ENCODE peak calls at places on chromosomes 5 and 9, in nine cellular contexts. D, T, K, F, C, V, E, N and O are unnamed samples.

GRCh38 chr9:137531099-137531765 is 19.0 kb downstream of the PNPLA7 start:
- DNase-seq in F (no peak), V (no peak), E (no peak), C (no peak), N (no peak), D (no peak), T (peak), K (no peak), O (no peak)

GRCh38 chr9:81562221-81563019 is 126.9 kb downstream of the TLE1 start:
- DNase-seq in T (peak), E (peak), C (peak), F (no peak), K (peak), D (no peak), N (no peak), V (peak), O (no peak)

GRCh38 chr9:136808781-136809158 is 1.0 kb downstream of the RABL6 start:
- DNase-seq in F (no peak), V (no peak), K (no peak), D (no peak), C (no peak), N (no peak), E (no peak), T (peak), O (peak)

GRCh38 chr5:1763548-1763911 is 36.1 kb downstream of the MRPL36 start:
- DNase-seq in N (peak), E (no peak), T (peak), C (peak), D (peak), K (no peak), V (peak), F (peak), O (peak)

GRCh38 chr9:114525505-114525904 is 20.2 kb upstream of the WHRN start:
- DNase-seq in E (no peak), T (peak), D (peak), C (no peak), F (no peak), N (no peak), V (no peak), K (no peak), O (no peak)

GRCh38 chr9:82805027-82805426 is 257.9 kb downstream of the RASEF start:
- DNase-seq in T (no peak), D (no peak), V (no peak), E (no peak), F (no peak), K (no peak), C (no peak), N (no peak), O (no peak)

GRCh38 chr5:171474106-171474878 is 54.8 kb downstream of the FGF18 start:
- DNase-seq in K (no peak), V (no peak), F (no peak), C (no peak), E (no peak), N (no peak), T (peak), D (no peak), O (no peak)

GRCh38 chr5:152104211-152104610 is 179.6 kb upstream of the GLRA1 start:
- DNase-seq in E (no peak), F (no peak), D (no peak), N (no peak), T (no peak), K (no peak), V (no peak), C (no peak), O (no peak)

GRCh38 chr5:82661462-82661861 is 383.3 kb upstream of the RPS23 start:
- DNase-seq in E (no peak), D (no peak), F (no peak), N (no peak), C (no peak), V (no peak), K (no peak), T (no peak), O (no peak)

GRCh38 chr5:158277276-158277675 is 418.3 kb upstream of the CLINT1 start:
- DNase-seq in F (no peak), N (no peak), D (no peak), K (no peak), T (no peak), C (no peak), E (no peak), V (no peak), O (no peak)

GRCh38 chr5:147223343-147223742 is 11.5 kb upstream of the STK32A start:
- DNase-seq in E (no peak), K (no peak), N (no peak), D (no peak), C (no peak), V (no peak), F (no peak), T (no peak), O (no peak)

GRCh38 chr5:97243352-97243751 is 60.3 kb upstream of the RIOK2 start:
- DNase-seq in E (no peak), D (no peak), V (no peak), C (no peak), N (no peak), K (no peak), T (no peak), F (no peak), O (no peak)

GRCh38 chr9:121505903-121506640 is 6.4 kb upstream of the GGTA1 start:
- DNase-seq in N (no peak), F (no peak), D (no peak), V (no peak), K (no peak), T (no peak), C (no peak), E (no peak), O (no peak)

GRCh38 chr9:79695531-79696218 is 123.9 kb downstream of the TLE4 start:
- DNase-seq in D (no peak), E (no peak), T (no peak), C (no peak), N (no peak), F (no peak), K (no peak), V (no peak), O (no peak)

GRCh38 chr5:134874831-134875655 is 872 bp downstream of the TXNDC15 start:
- DNase-seq in V (peak), F (peak), D (peak), T (peak), K (peak), E (peak), C (peak), N (peak), O (peak)

GRCh38 chr5:149435015-149435376 is 55.9 kb upstream of the IL17B start:
- DNase-seq in N (no peak), V (no peak), K (no peak), D (no peak), T (no peak), F (peak), E (no peak), C (no peak), O (no peak)
- TF ChIP-seq POLR2A in N (no peak), V (no peak), K (no peak), D (no peak), T (no peak), F (no peak), E (no peak), C (no peak), O (no peak)

GRCh38 chr9:89664896-89665329 is 60.1 kb downstream of the GADD45G start:
- DNase-seq in D (no peak), T (no peak), K (no peak), E (peak), C (no peak), V (no peak), N (no peak), F (no peak), O (no peak)
- TF ChIP-seq POLR2A in D (no peak), T (no peak), K (no peak), E (no peak), C (no peak), V (no peak), N (no peak), F (no peak), O (no peak)

DNA sequence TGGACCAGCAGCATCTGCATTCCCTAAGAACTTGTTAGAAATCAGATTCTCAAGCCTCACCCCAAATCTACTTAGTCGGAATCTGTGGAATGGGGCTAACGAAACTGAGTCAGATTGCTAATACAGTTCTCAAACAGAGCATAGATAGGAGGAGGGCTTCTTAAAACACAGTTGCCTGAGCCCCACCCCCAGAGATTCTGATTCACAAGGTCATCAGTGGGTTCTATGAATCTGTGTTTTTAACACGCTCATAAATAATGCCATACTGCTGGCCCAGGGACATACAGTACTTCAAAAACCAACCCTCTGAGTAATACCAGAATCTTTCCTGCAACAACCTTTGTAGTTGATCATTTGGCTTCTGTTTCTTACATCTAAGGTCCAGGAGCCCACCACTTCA is 32.9 kb upstream of the GARNL3 start:
- DNase-seq in E (no peak), C (no peak), D (no peak), F (no peak), V (no peak), K (no peak), T (no peak), N (no peak), O (no peak)
- TF ChIP-seq POLR2A in E (no peak), C (no peak), D (no peak), F (no peak), V (no peak), K (no peak), T (no peak), N (no peak), O (no peak)

GRCh38 chr5:149895416-149896345 is 48.9 kb downstream of the PDE6A start:
- DNase-seq in K (no peak), V (no peak), N (no peak), F (no peak), C (no peak), E (no peak), D (no peak), T (peak), O (no peak)
- TF ChIP-seq POLR2A in K (no peak), V (no peak), N (no peak), F (no peak), C (no peak), E (no peak), D (no peak), T (no peak), O (no peak)

DNA sequence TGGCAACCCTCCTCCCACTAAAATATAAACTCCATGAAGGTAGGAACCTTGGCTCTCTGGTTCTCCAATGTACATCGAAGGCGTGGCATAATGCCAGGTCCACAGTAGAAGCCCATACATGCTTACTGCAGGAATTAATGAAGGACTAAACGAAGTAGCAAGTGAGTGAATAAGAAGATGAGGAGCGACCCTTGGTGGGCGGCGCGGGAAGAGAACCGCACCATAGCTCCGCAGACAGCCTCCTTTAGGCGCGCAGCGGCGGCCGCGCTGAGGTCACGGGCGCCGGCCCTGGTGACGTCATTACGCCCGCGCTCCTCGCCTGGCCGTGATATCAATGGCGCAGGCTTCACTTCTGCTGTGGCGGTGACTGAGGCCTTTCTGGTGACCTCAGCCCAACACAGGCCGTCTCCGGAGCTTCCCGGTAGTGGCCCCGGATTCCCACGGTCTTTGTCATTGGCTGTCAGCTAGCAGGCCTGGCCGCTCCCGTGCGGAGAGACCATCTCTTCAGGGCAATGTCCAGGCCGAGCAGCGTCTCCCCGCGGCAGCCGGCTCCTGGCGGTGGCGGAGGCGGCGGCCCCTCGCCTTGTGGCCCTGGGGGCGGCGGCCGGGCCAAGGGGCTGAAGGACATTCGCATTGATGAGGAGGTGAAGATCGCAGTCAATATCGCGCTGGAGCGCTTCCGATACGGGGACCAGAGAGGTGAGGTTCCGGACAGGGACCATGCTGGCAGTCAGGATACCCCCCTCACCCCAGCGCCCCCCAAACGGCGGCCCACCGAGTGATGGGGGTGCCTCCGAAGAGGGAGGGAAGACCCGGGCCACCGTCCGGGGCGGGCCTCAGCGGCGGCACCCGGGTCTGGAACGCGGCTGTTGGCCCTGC is at the start of gene YTHDC2:
- DNase-seq in T (peak), V (peak), K (peak), D (peak), F (peak), C (peak), E (peak), N (peak), O (peak)
- TF ChIP-seq POLR2A in T (peak), V (peak), K (peak), D (peak), F (peak), C (peak), E (no peak), N (peak), O (peak)

GRCh38 chr5:133257977-133258376 is 206.2 kb downstream of the HSPA4 start:
- DNase-seq in K (no peak), D (no peak), F (no peak), E (no peak), C (no peak), T (no peak), N (no peak), V (no peak), O (no peak)
- TF ChIP-seq POLR2A in K (no peak), D (no peak), F (no peak), E (no peak), C (no peak), T (no peak), N (no peak), V (no peak), O (no peak)

GRCh38 chr9:117551171-117551570 is 136.3 kb upstream of the ASTN2 start:
- DNase-seq in T (no peak), E (no peak), C (no peak), F (no peak), N (no peak), V (no peak), D (no peak), K (no peak), O (no peak)

GRCh38 chr9:117552811-117553210 is 138.0 kb upstream of the ASTN2 start:
- DNase-seq in F (no peak), E (no peak), T (no peak), N (no peak), V (no peak), D (no peak), K (no peak), C (no peak), O (no peak)

GRCh38 chr9:117555964-117556629 is 141.2 kb upstream of the ASTN2 start:
- DNase-seq in V (no peak), D (peak), C (peak), N (no peak), E (peak), F (no peak), T (no peak), K (no peak), O (peak)
- TF ChIP-seq POLR2A in V (no peak), D (no peak), C (no peak), N (no peak), E (no peak), F (no peak), T (no peak), K (no peak), O (no peak)

GRCh38 chr5:176386491-176386890 is 1.9 kb downstream of the NOP16 start:
- DNase-seq in D (no peak), V (no peak), K (no peak), E (no peak), C (no peak), T (no peak), N (no peak), F (no peak), O (no peak)

GRCh38 chr5:176389114-176389768 is 690 bp downstream of the HIGD2A start:
- DNase-seq in T (no peak), F (no peak), V (no peak), K (no peak), E (no peak), D (no peak), N (no peak), C (no peak), O (no peak)

GRCh38 chr5:176387384-176387925 is 943 bp downstream of the NOP16 start:
- DNase-seq in D (no peak), E (no peak), K (no peak), F (no peak), N (no peak), C (no peak), V (no peak), T (no peak), O (peak)

GRCh38 chr5:176388003-176388340 is 426 bp downstream of the NOP16 start:
- DNase-seq in C (no peak), D (peak), E (no peak), N (no peak), F (no peak), V (no peak), K (no peak), T (peak), O (peak)

DNA sequence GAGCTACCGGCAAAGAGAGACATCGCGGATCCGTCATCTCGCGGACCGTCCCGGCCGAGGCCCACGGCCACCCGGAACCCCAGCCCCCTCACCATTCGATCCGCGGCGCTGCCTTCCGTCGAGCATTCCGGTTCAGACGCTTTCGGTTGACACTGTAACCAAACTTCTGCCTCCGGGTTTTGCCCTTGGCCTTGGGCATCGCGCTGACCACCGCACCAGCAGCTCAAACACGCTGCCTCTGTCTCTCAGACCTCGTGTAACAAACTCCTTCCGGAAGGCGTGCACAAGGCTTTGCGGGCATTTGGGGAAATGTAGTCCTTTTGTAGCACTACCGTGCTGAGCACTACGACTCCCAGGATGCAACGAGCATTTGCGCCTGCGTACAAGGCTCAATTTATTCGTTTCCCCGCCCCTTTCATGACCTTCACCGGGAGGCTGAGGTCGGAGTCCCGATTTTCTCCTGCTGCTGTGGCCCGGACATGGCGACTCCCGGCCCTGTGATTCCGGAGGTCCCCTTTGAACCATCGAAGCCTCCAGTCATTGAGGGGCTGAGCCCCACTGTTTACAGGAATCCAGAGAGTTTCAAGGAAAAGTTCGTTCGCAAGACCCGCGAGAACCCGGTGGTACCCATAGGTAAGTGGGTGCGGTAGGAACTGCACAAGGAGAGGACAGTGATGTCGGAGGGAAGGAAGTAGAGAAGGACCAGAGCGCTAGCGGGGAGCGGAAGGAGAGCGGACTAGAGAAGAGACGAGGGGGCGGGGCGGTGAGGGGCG is at the start of the genes HIGD2A and NOP16:
- DNase-seq in V (peak), K (peak), T (peak), C (peak), N (peak), E (peak), D (peak), F (peak), O (peak)
- TF ChIP-seq POLR2A in V (no peak), K (peak), T (peak), C (peak), N (no peak), E (no peak), D (peak), F (no peak), O (peak)

GRCh38 chr9:111986035-111986556 is 89.5 kb downstream of the UGCG start:
- DNase-seq in C (peak), K (no peak), T (peak), F (no peak), D (no peak), N (no peak), E (no peak), V (no peak), O (no peak)

GRCh38 chr9:111980398-111980797 is 83.8 kb downstream of the UGCG start:
- DNase-seq in C (no peak), N (no peak), F (no peak), V (no peak), T (no peak), D (no peak), K (no peak), E (no peak), O (peak)

GRCh38 chr9:111985315-111985714 is 88.7 kb downstream of the UGCG start:
- DNase-seq in T (no peak), C (no peak), D (no peak), E (no peak), F (no peak), K (no peak), V (no peak), N (no peak), O (no peak)

GRCh38 chr9:111984075-111984802 is 87.6 kb downstream of the UGCG start:
- DNase-seq in K (no peak), T (no peak), C (no peak), N (no peak), D (no peak), E (no peak), V (no peak), F (no peak), O (no peak)

GRCh38 chr9:111983484-111983908 is 86.9 kb downstream of the UGCG start:
- DNase-seq in V (no peak), F (no peak), N (no peak), K (no peak), D (no peak), E (no peak), T (no peak), C (no peak), O (no peak)
- TF ChIP-seq POLR2A in V (no peak), F (no peak), N (no peak), K (no peak), D (no peak), E (no peak), T (no peak), C (no peak), O (no peak)

GRCh38 chr5:44246986-44247385 is 142.2 kb downstream of the FGF10 start:
- DNase-seq in V (no peak), F (no peak), E (no peak), N (no peak), C (no peak), K (no peak), T (no peak), D (no peak), O (no peak)

GRCh38 chr5:44257221-44257620 is 132.0 kb downstream of the FGF10 start:
- DNase-seq in E (no peak), K (no peak), D (no peak), T (no peak), C (no peak), V (no peak), N (no peak), F (no peak), O (no peak)

GRCh38 chr5:44252545-44252944 is 136.7 kb downstream of the FGF10 start:
- DNase-seq in E (no peak), K (no peak), V (no peak), N (no peak), F (no peak), D (no peak), T (no peak), C (no peak), O (no peak)
- TF ChIP-seq POLR2A in E (no peak), K (no peak), V (no peak), N (no peak), F (no peak), D (no peak), T (no peak), C (no peak), O (no peak)